ENCODE peak calls at places on chromosomes 5 and 9, in four cellular contexts. P is IMR-90, T is H9, O is H1. B is an unnamed sample.

GRCh38 chr5:150469718-150470470 is 20.4 kb upstream of the RPS14 start:
- DNase-seq in P (peak), T (no peak), O (no peak), B (peak)

GRCh38 chr9:91160599-91161464 is 200.9 kb downstream of the AUH start:
- DNase-seq in P (no peak), T (no peak), O (no peak), B (no peak)

GRCh38 chr9:14769235-14769580 is 46.7 kb upstream of the CER1 start:
- DNase-seq in P (peak), T (no peak), O (no peak), B (peak)

GRCh38 chr9:90839183-90839582 is 37.6 kb downstream of the SYK start:
- DNase-seq in P (no peak), T (peak), O (no peak), B (no peak)

GRCh38 chr5:150325426-150325825 is 22.7 kb upstream of the ARSI start:
- DNase-seq in P (no peak), T (no peak), O (no peak), B (no peak)

GRCh38 chr5:149166128-149166527 is 24.8 kb downstream of the ABLIM3 start:
- DNase-seq in P (peak), T (no peak), O (no peak), B (no peak)

GRCh38 chr9:120609636-120610035 is 29.7 kb upstream of the CDK5RAP2 start:
- DNase-seq in P (peak), T (no peak), O (no peak), B (no peak)

GRCh38 chr5:132770476-132771159 is 6.4 kb downstream of the SEPTIN8 start:
- DNase-seq in P (no peak), T (no peak), O (no peak), B (peak)

GRCh38 chr9:127777368-127777960 is 1.0 kb downstream of the SH2D3C start:
- DNase-seq in P (no peak), T (no peak), O (no peak), B (no peak)

GRCh38 chr5:36640949-36641348 is 34.5 kb downstream of the SLC1A3 start:
- DNase-seq in P (no peak), T (no peak), O (no peak), B (no peak)

GRCh38 chr9:33272061-33272460 is 7.2 kb downstream of the CHMP5 start:
- DNase-seq in P (no peak), T (no peak), O (no peak), B (no peak)

GRCh38 chr5:135993894-135994514 is 34.8 kb upstream of the TGFBI start:
- DNase-seq in P (peak), T (no peak), O (no peak), B (no peak)

GRCh38 chr5:74173260-74173659 is 467.3 kb downstream of the ENC1 start:
- DNase-seq in P (no peak), T (no peak), O (no peak), B (peak)

GRCh38 chr5:171418982-171419662 is at the start of gene FGF18:
- DNase-seq in P (peak), T (peak), O (peak), B (peak)

GRCh38 chr5:42542106-42542505 is 118.9 kb downstream of the GHR start:
- DNase-seq in P (no peak), T (no peak), O (no peak), B (no peak)

GRCh38 chr5:173217626-173218397 is 17.2 kb downstream of the NKX2-5 start:
- DNase-seq in P (no peak), T (peak), O (no peak), B (peak)

GRCh38 chr5:122774519-122774860 is 390 bp upstream of the SNX2 start:
- DNase-seq in P (no peak), T (no peak), O (no peak), B (no peak)

GRCh38 chr9:106897223-106897622 is 34.3 kb downstream of the ZNF462 start:
- DNase-seq in P (peak), T (no peak), O (no peak), B (no peak)

GRCh38 chr5:174091006-174091578 is 45.6 kb downstream of the NSG2 start:
- DNase-seq in P (no peak), T (no peak), O (no peak), B (no peak)

GRCh38 chr5:134784241-134784920 is 25.8 kb downstream of the DDX46 start:
- DNase-seq in P (peak), T (no peak), O (no peak), B (no peak)

GRCh38 chr9:136089697-136090045 is 5.4 kb downstream of the NACC2 start:
- DNase-seq in P (peak), T (no peak), O (no peak), B (no peak)

GRCh38 chr9:77598510-77598909 is 49.6 kb downstream of the GNA14 start:
- DNase-seq in P (peak), T (no peak), O (no peak), B (no peak)

GRCh38 chr5:145347026-145347616 is 488.0 kb downstream of the PRELID2 start:
- DNase-seq in P (peak), T (no peak), O (no peak), B (peak)

GRCh38 chr5:83042507-83042906 is 34.7 kb downstream of the TMEM167A start:
- DNase-seq in P (no peak), T (no peak), O (no peak), B (no peak)
- H3K56ac ChIP-seq in P (no peak), T (no peak), O (no peak), B (no peak)

GRCh38 chr9:38065369-38066075 is 3.5 kb downstream of the SHB start:
- DNase-seq in P (no peak), T (no peak), O (no peak), B (no peak)
- H3K18ac ChIP-seq in P (peak), T (no peak), O (no peak), B (no peak)

DNA sequence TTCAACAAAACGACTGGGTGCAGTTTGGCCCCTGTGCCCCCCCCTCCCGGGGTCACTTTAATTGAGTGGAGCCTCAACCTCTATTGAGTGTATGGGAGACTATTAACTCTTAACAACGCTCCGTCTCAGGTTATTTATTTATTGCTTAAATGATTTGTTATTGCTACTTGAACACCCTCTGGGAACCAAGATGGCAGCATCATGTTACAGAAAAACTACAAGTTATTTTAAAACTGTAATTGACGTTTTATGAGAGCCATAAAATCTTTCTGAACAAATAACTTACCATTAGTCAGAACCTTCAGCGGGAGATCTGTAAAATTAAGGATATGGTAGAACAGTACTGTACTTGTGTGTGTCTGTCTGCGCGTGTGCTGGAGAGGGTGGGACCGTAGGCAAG is 70.5 kb downstream of the GAS1 start:
- DNase-seq in P (no peak), T (no peak), O (no peak), B (no peak)
- H3K56ac ChIP-seq in P (no peak), T (no peak), O (no peak), B (no peak)

GRCh38 chr5:84961903-84962302 is 577.2 kb upstream of the EDIL3 start:
- DNase-seq in P (no peak), T (no peak), O (no peak), B (no peak)

DNA sequence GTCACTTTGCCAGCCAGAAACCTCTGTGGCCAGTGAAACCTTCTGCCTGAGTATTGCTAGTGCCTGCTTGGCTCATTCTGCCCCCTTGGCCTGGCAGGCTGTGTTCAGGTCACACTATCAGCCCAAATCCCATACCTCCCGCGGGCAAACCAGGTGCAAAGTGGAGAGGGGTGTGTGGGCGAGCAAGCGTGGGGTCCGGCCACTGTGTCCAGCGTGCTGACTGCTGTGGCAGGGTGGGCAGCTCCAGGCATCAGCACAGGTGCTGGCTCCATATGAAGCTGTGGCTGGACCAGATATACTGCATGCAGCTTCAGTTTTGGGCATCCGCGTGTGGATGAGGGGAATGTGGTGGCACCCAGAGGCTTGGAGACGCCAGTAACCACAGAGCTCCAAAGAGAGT is 576.5 kb upstream of the EDIL3 start:
- DNase-seq in P (no peak), T (no peak), O (no peak), B (no peak)
- H3K18ac ChIP-seq in P (no peak), T (no peak), O (no peak), B (no peak)

DNA sequence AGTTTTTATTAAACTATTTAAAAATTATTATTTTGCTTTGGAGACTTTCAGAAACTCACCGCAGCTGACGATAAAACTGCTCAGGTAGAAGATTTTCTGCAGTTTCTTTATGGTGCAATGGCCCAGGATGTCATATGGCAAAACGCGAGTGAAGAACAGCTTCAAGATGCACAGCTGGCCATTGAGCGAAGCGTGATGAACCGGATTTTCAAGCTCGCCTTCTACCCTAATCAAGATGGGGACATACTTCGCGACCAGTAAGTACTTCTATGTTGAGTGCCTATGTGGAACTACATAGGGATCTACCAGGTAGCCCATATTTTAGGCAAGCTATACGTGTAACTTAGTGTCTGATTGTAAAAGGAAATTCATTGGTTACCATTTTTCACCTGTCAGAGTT is 94.0 kb downstream of the GAPVD1 start:
- DNase-seq in P (no peak), T (no peak), O (no peak), B (no peak)
- H3K56ac ChIP-seq in P (no peak), T (no peak), O (no peak), B (no peak)

DNA sequence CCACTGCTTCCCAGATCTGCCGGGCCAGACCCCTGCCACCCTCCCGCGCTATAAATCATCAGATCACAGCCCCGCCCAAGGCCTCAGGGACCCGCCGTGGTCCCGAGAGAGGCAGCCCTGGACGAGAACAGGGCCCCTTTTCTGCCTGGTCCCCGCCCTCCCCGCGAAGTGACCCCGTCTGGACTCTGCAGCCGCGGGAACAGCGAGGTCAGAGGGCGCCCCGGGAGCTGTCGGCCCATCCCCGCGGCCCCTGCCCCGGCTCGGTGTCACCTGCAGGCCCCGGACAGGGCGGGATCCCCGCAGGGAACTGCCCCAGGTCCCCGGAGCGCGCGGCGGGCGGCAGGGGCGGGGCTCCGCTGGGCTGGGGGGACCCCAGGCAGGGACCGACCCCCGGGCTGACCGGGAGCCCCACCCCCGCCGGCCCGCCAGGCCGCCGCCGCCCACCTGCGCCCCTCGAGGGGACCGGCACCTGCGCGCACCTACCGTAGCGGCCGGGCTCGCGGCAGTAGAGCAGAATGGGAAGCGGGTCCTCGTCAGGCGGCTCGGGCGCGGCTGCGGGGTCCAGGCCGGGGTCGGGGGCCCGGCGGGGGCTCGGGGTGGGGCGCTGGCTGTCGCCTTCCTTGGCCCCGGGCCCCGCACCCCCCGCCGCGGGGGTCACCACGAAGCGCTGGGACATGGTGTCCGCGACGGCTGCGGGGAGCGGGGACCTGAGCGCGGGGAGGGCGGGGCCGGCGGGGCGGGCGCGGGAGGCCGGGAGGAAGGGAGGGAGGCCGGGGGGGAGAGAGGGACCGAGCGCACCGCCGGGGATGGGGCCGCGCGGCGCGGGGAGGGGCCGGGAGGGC is 43.5 kb upstream of the SLC12A7 start:
- DNase-seq in P (no peak), T (no peak), O (no peak), B (no peak)
- H3K18ac ChIP-seq in P (no peak), T (no peak), O (no peak), B (no peak)

GRCh38 chr5:115583474-115583873 is 18.8 kb downstream of the TICAM2 start:
- DNase-seq in P (peak), T (no peak), O (no peak), B (no peak)

GRCh38 chr5:115584501-115584900 is 17.8 kb downstream of the TICAM2 start:
- DNase-seq in P (no peak), T (no peak), O (no peak), B (no peak)

GRCh38 chr5:115588640-115589039 is 13.6 kb downstream of the TICAM2 start:
- DNase-seq in P (no peak), T (no peak), O (no peak), B (no peak)

GRCh38 chr5:115586525-115587146 is 15.6 kb downstream of the TICAM2 start:
- DNase-seq in P (peak), T (no peak), O (no peak), B (no peak)

DNA sequence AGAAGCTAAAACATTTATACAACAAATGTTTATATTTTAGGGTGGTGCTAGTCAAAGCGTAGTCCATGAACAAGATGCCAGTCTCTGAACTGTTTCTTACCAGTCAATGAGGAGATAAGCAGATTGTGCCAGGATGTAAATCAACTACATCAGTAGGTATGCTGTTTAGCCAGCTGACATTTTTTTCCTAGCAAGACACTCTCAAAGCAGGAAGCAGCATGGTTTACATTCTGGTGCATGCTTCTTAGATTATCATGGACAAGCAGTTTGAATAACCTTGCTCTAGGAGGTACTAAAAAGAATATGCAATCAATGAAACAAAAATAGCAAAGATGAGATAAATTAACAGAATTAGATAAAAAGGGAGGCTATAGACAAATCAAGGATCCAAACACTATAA is 17.0 kb downstream of the TICAM2 start:
- DNase-seq in P (peak), T (no peak), O (no peak), B (no peak)
- H3K56ac ChIP-seq in P (no peak), T (no peak), O (no peak), B (no peak)

GRCh38 chr5:143148461-143149170 is 254.9 kb downstream of the NR3C1 start:
- DNase-seq in P (peak), T (no peak), O (no peak), B (no peak)
- H3K18ac ChIP-seq in P (peak), T (no peak), O (no peak), B (no peak)

B was measured in mesendoderm.